ENCODE peak calls at places on chromosomes 2 and 18, in five cellular contexts. U is neuronal stem cell, Y is IMR-90, S is H1, C is mesendoderm. J is an unnamed sample.
A peak's percentile ranks its signal among the peaks of the same experiment; 100 is the strongest.

GRCh38 chr2:46653539-46653938 is 174.2 kb downstream of the TMEM247 start:
- DNase-seq in U (no peak), Y (peak; percentile 71), S (no peak), C (no peak), J (no peak)

GRCh38 chr18:59272971-59273935 is at the start of gene RAX:
- DNase-seq in U (peak; percentile 91), Y (no peak), S (peak; percentile 95), C (peak; percentile 92), J (peak; percentile 92)

GRCh38 chr2:9975328-9975727 is 23.8 kb downstream of the GRHL1 start:
- DNase-seq in U (no peak), Y (peak; percentile 83), S (no peak), C (no peak), J (no peak)

GRCh38 chr2:240433973-240434727 is 1.3 kb upstream of the GPC1 start:
- DNase-seq in U (no peak), Y (peak; percentile 98), S (no peak), C (no peak), J (peak; percentile 24)

GRCh38 chr2:222819722-222820333 is 41.0 kb upstream of the ACSL3 start:
- DNase-seq in U (no peak), Y (peak; percentile 54), S (no peak), C (no peak), J (no peak)

GRCh38 chr18:31954349-31954748 is 11.4 kb upstream of the TRAPPC8 start:
- DNase-seq in U (no peak), Y (peak; percentile 10), S (no peak), C (peak; percentile 48), J (no peak)

GRCh38 chr18:50009772-50010171 is 185.2 kb downstream of the MYO5B start:
- DNase-seq in U (peak; percentile 15), Y (peak; percentile 5), S (peak; percentile 62), C (peak; percentile 64), J (peak; percentile 67)

GRCh38 chr2:85066874-85067351 is 66.3 kb upstream of the TCF7L1 start:
- DNase-seq in U (peak; percentile 80), Y (peak; percentile 84), S (peak; percentile 95), C (peak; percentile 92), J (peak; percentile 90)

GRCh38 chr2:121316986-121317385 is 32.0 kb upstream of the TFCP2L1 start:
- DNase-seq in U (no peak), Y (no peak), S (no peak), C (no peak), J (no peak)

GRCh38 chr18:74342416-74343043 is 26.9 kb downstream of the C18orf63 start:
- DNase-seq in U (peak; percentile 38), Y (peak; percentile 77), S (no peak), C (peak; percentile 61), J (no peak)

GRCh38 chr2:226740039-226740648 is 59.5 kb downstream of the IRS1 start:
- DNase-seq in U (no peak), Y (no peak), S (no peak), C (no peak), J (no peak)

GRCh38 chr2:88090446-88091283 is 23.0 kb downstream of the SMYD1 start:
- DNase-seq in U (no peak), Y (no peak), S (no peak), C (no peak), J (no peak)

GRCh38 chr18:27887711-27888495 is 289.0 kb downstream of the CDH2 start:
- DNase-seq in U (no peak), Y (peak; percentile 6), S (no peak), C (no peak), J (no peak)

GRCh38 chr18:49884465-49884864 is 71.1 kb upstream of the ACAA2 start:
- DNase-seq in U (no peak), Y (no peak), S (no peak), C (no peak), J (no peak)

GRCh38 chr2:134108124-134108523 is 145.7 kb upstream of the MGAT5 start:
- DNase-seq in U (no peak), Y (no peak), S (no peak), C (no peak), J (no peak)

GRCh38 chr2:101736861-101737291 is 39.4 kb downstream of the MAP4K4 start:
- DNase-seq in U (no peak), Y (peak; percentile 80), S (no peak), C (no peak), J (no peak)

GRCh38 chr2:57160976-57161375 is 885.6 kb upstream of the VRK2 start:
- DNase-seq in U (no peak), Y (no peak), S (no peak), C (no peak), J (no peak)

GRCh38 chr2:62524293-62524941 is 18.4 kb upstream of the TMEM17 start:
- DNase-seq in U (no peak), Y (no peak), S (no peak), C (no peak), J (no peak)
- H2BK5ac ChIP-seq in U (no peak overlapping the region), Y (no peak overlapping the region), S (no peak overlapping the region), C (no peak overlapping the region), J (no peak overlapping the region)

GRCh38 chr18:48843162-48843561 is 107.6 kb downstream of the SMAD7 start:
- DNase-seq in U (no peak), Y (no peak), S (no peak), C (no peak), J (no peak)

GRCh38 chr18:48843596-48843995 is 107.2 kb downstream of the SMAD7 start:
- DNase-seq in U (no peak), Y (no peak), S (no peak), C (no peak), J (no peak)

GRCh38 chr18:48841381-48842258 is 109.1 kb downstream of the SMAD7 start:
- DNase-seq in U (no peak), Y (peak; percentile 57), S (no peak), C (peak; percentile 67), J (no peak)

GRCh38 chr18:48844271-48844670 is 106.5 kb downstream of the SMAD7 start:
- DNase-seq in U (no peak), Y (no peak), S (no peak), C (no peak), J (no peak)

GRCh38 chr18:48842259-48843061 is 108.3 kb downstream of the SMAD7 start:
- DNase-seq in U (no peak), Y (no peak), S (no peak), C (peak; percentile 74), J (no peak)
- H2BK5ac ChIP-seq in U (no peak overlapping the region), Y (no peak overlapping the region), S (peak overlapping the region; percentile 35), C (peak overlapping the region; percentile 90), J (no peak overlapping the region)

DNA sequence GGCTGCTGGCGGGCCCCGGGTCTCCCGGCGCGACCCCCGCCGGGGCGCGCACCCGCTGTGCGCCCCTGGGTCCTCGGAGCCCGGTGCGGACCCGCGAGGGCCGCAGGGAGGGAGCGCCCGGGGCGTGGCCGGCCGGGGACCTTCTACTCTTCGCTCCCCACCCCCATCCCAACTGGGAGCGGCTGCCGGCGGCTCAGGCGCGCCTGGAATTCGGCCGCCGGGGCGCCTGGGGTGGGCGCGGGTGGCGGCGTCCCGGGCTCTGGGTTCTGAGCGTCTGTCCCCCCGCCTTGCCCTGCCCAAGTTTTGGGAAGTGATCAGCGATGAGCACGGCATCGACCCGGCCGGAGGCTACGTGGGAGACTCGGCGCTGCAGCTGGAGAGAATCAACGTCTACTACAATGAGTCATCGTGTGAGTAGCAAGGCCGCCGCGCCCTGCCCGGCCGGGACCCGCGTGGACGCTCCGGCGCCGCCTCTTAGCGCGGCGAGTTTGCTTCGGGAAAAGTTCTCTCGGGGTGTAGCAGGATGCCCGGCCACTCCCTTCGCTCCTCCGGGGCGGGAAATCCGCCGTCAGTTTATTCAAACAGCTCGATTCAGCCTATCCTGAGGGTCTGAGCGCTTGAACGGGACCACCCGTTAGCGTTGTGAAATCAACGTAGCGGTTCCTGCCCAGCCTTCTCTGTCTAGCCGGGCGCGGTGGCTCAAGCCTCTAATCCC is 502 bp downstream of the TUBB6 start:
- DNase-seq in U (peak; percentile 63), Y (peak; percentile 88), S (peak; percentile 77), C (peak; percentile 78), J (peak; percentile 66)
- H2BK5ac ChIP-seq in U (no peak overlapping the region), Y (peak overlapping the region; percentile 84), S (no peak overlapping the region), C (peak overlapping the region; percentile 55), J (no peak overlapping the region)

DNA sequence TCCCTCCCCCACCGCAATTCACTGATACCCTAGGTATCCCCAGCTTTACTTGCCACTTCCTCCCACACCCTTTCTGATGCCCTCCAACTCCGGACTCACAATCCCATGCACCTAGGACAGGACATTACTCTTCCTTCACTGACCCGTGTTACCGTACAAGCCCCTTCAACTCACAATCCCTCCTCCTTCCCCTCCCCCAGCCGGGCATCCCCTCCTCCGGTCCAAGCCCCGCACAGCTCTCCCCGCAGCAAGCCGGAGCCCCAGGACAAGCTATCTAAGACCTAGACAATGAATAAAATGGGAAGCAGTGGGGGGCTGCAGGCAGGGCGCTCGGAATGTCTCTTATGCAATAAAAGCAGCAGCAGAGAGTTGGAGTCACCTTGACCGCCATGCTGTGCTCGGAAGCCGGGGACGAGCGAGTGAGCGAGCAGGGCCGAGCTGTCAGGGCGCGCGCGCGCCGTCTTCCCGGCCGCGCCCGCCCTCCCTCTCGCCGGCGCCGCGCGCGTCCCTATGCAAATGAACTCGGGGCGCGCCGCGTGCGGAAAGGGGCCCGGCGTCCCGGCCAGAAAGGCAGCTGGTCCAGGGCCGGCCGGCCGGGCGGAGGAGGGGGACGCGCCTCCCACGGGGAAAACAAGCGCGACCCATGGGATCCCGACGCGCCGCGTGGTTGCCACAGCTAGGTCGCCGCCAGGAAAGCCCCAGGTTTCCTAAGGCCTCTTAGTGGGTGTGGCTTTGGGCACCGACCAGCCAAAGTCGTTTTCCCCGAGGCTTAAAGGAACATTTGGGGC is at the start of gene SLC25A12:
- DNase-seq in U (peak; percentile 74), Y (peak; percentile 73), S (peak; percentile 83), C (peak; percentile 90), J (peak; percentile 79)
- H2BK5ac ChIP-seq in U (no peak within 1 kb of the TSS), Y (peak within 1 kb of the TSS; percentile 74), S (peak within 1 kb of the TSS; percentile 81), C (peak within 1 kb of the TSS; percentile 42), J (no peak within 1 kb of the TSS)

GRCh38 chr2:61787941-61788340 is 65.9 kb downstream of the FAM161A start:
- DNase-seq in U (no peak), Y (no peak), S (no peak), C (peak; percentile 76), J (no peak)
- H2BK5ac ChIP-seq in U (no peak overlapping the region), Y (no peak overlapping the region), S (no peak overlapping the region), C (no peak overlapping the region), J (no peak overlapping the region)

DNA sequence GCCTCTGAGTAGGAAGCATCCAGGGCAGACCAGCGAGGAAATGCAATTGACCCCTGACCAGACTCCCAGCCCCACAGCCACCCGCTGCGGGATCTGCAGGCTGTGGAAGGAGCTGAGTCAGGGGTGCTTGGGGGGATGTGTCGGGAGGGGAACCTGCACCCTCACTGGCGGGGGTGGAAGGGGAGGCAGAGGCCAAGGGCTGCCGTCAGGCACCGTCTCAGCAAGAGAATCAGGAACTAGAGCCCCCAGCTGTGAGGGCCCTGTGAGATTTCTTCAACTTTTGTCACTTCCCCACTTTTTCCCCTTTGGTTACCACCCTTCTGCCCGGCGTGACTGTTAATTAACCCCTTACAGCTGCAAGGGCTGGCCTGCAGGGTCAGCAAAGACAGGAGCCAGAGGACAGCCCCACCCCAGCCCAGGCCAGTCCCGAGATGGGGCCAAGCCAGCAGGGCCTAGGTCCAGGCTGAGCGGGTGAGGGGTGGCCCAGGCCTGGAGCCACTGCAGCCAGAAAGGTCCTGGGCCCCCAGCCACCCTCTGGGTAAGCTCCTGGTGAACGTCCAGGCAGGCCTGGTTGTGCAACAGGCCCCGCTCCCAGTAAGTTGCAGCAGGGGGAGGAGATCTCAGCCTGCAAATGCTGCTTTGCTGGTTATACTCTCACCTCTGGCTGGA is 147.0 kb upstream of the ID2 start:
- DNase-seq in U (no peak), Y (peak; percentile 33), S (no peak), C (peak; percentile 29), J (no peak)
- H2BK5ac ChIP-seq in U (no peak overlapping the region), Y (no peak overlapping the region), S (no peak overlapping the region), C (no peak overlapping the region), J (no peak overlapping the region)

GRCh38 chr2:79716266-79716665 is 203.4 kb downstream of the CTNNA2 start:
- DNase-seq in U (no peak), Y (no peak), S (no peak), C (peak; percentile 59), J (no peak)
- H2BK5ac ChIP-seq in U (no peak overlapping the region), Y (peak overlapping the region; percentile 67), S (no peak overlapping the region), C (no peak overlapping the region), J (no peak overlapping the region)

GRCh38 chr2:109239720-109240119 is 110.7 kb downstream of the SH3RF3 start:
- DNase-seq in U (no peak), Y (peak; percentile 83), S (no peak), C (peak; percentile 61), J (no peak)
- H2BK5ac ChIP-seq in U (no peak overlapping the region), Y (peak overlapping the region; percentile 69), S (no peak overlapping the region), C (no peak overlapping the region), J (no peak overlapping the region)